ENCODE peak calls at places on chromosomes 1 and 21, in six cellular contexts. R is NCI-H2029 treated with DMSO at 0.1 percent for 48 hours; G is CD4-positive, alpha-beta memory T cell; P is GM03348; D is AG09319; Y is amniotic stem cell. E is an unnamed sample.
A peak's percentile ranks its signal among the peaks of the same experiment; 100 is the strongest.

GRCh38 chr21:33940164-33940563 is 24.6 kb upstream of the ATP5PO start:
- DNase-seq in D (no peak), R (no peak), Y (no peak), G (no peak), P (no peak), E (no peak)

GRCh38 chr1:173122344-173122880 is 71.7 kb upstream of the TNFSF18 start:
- DNase-seq in G (no peak), P (no peak), R (no peak), D (no peak), Y (no peak), E (no peak)

GRCh38 chr1:17451731-17452130 is 12.3 kb upstream of the RCC2 start:
- DNase-seq in R (no peak), Y (no peak), G (no peak), P (no peak), D (no peak), E (no peak)

GRCh38 chr21:42760977-42761751 is 107.7 kb downstream of the PDE9A start:
- DNase-seq in D (no peak), P (no peak), Y (no peak), G (no peak), R (no peak), E (no peak)

GRCh38 chr1:200624679-200625335 is 4.3 kb upstream of the KIF14 start:
- DNase-seq in P (no peak), R (no peak), Y (no peak), D (no peak), G (no peak), E (no peak)

GRCh38 chr1:158496379-158496778 is 24.4 kb downstream of the OR10R2 start:
- DNase-seq in P (no peak), G (no peak), Y (no peak), D (no peak), R (peak; percentile 41), E (no peak)

GRCh38 chr21:45982256-45982757 is 737 bp downstream of the COL6A1 start:
- DNase-seq in R (no peak), Y (no peak), P (peak; percentile 39), D (no peak), G (no peak), E (no peak)

GRCh38 chr1:110087812-110088738 is 17.6 kb upstream of the ALX3 start:
- DNase-seq in P (peak; percentile 88), G (no peak), D (peak; percentile 12), R (peak; percentile 9), Y (peak; percentile 34), E (peak; percentile 32)

GRCh38 chr1:69824932-69825331 is 257.2 kb downstream of the LRRC7 start:
- DNase-seq in G (no peak), R (no peak), P (peak; percentile 24), D (no peak), Y (no peak), E (no peak)

GRCh38 chr1:206540044-206540758 is 32.9 kb downstream of the RASSF5 start:
- DNase-seq in P (peak; percentile 14), D (no peak), R (peak; percentile 82), Y (no peak), G (no peak), E (no peak)

GRCh38 chr1:174815036-174815435 is 184.7 kb upstream of the CACYBP start:
- DNase-seq in D (no peak), G (no peak), R (no peak), P (peak; percentile 17), Y (no peak), E (no peak)

GRCh38 chr1:16905112-16905855 is 9.5 kb downstream of the RNU1-2 start:
- DNase-seq in D (no peak), Y (peak; percentile 88), R (peak; percentile 93), G (no peak), P (peak; percentile 41), E (peak; percentile 49)

GRCh38 chr1:228650141-228650540 is 85.1 kb upstream of the RHOU start:
- DNase-seq in G (no peak), D (no peak), Y (no peak), R (no peak), P (no peak), E (no peak)

GRCh38 chr1:27536767-27537166 is 46.8 kb upstream of the WASF2 start:
- DNase-seq in D (peak; percentile 69), G (peak; percentile 15), P (peak; percentile 85), Y (peak; percentile 27), R (peak; percentile 12), E (no peak)

E was measured in naive thymus-derived CD8-positive, alpha-beta T cell.